ENCODE peak calls at places on chromosomes 11 and 22, in four cellular contexts. B is NCI-H774; T is EL; R is activated T-cell treated with anti-CD3 and anti-CD28 coated beads, Interleukin-2, amount 50 U/mL, for 72 hours. Y is an unnamed sample.

GRCh38 chr11:134901955-134902707 is 490.1 kb upstream of the B3GAT1 start:
- DNase-seq in B (no peak), T (no peak), R (no peak), Y (no peak)

GRCh38 chr11:17743808-17744119 is 9.2 kb downstream of the KCNC1 start:
- DNase-seq in B (no peak), T (peak; percentile 83), R (no peak), Y (no peak)

GRCh38 chr11:32594272-32594671 is 10.6 kb downstream of the EIF3M start:
- DNase-seq in B (no peak), T (no peak), R (no peak), Y (no peak)

GRCh38 chr22:50621491-50621880 is 6.5 kb downstream of the ARSA start:
- DNase-seq in B (no peak), T (no peak), R (peak; percentile 72), Y (peak; percentile 48)

GRCh38 chr11:57354699-57355098 is 16.5 kb downstream of the P2RX3 start:
- DNase-seq in B (no peak), T (no peak), R (no peak), Y (no peak)

GRCh38 chr22:21445437-21446127 is 21.6 kb upstream of the TMEM191C start:
- DNase-seq in B (no peak), T (no peak), R (no peak), Y (no peak)

GRCh38 chr11:113689711-113690618 is 16.1 kb downstream of the TMPRSS5 start:
- DNase-seq in B (no peak), T (no peak), R (no peak), Y (no peak)

GRCh38 chr11:71244116-71244815 is 8.1 kb downstream of the SHANK2 start:
- DNase-seq in B (no peak), T (no peak), R (no peak), Y (no peak)